ENCODE peak calls at places on chromosomes 11 and 22, in six cellular contexts. K is skeletal muscle cell, F is NCI-H2227 treated with DMSO at 0.1 percent for 48 hours, W is neuronal stem cell, Y is COR-L47, C is CMK. B is an unnamed sample.

GRCh38 chr11:44711772-44712608 is 14.8 kb upstream of the TSPAN18 start:
- DNase-seq in K (no peak), F (no peak), W (no peak), Y (no peak), C (no peak), B (no peak)

GRCh38 chr11:41316726-41317125 is 142.7 kb downstream of the LRRC4C start:
- DNase-seq in K (no peak), F (no peak), W (no peak), Y (no peak), C (no peak), B (no peak)

GRCh38 chr11:80165763-80166162 is 724.9 kb upstream of the TENM4 start:
- DNase-seq in K (no peak), F (no peak), W (no peak), Y (no peak), C (no peak), B (peak)

GRCh38 chr11:92276773-92277172 is 52.2 kb downstream of the FAT3 start:
- DNase-seq in K (no peak), F (no peak), W (no peak), Y (no peak), C (no peak), B (peak)

GRCh38 chr11:28461338-28461737 is 353.1 kb downstream of the METTL15 start:
- DNase-seq in K (peak), F (no peak), W (no peak), Y (no peak), C (no peak), B (peak)

GRCh38 chr11:20672575-20672974 is 3.2 kb downstream of the NELL1 start:
- DNase-seq in K (no peak), F (peak), W (no peak), Y (peak), C (no peak), B (no peak)

GRCh38 chr11:68044145-68044813 is 5.5 kb downstream of the TCIRG1 start:
- DNase-seq in K (no peak), F (no peak), W (no peak), Y (no peak), C (no peak), B (no peak)

GRCh38 chr11:112174789-112175595 is at the start of gene BCO2:
- DNase-seq in K (peak), F (peak), W (peak), Y (peak), C (no peak), B (peak)

GRCh38 chr22:33803883-33804282 is 116.4 kb downstream of the LARGE1 start:
- DNase-seq in K (no peak), F (no peak), W (no peak), Y (no peak), C (no peak), B (peak)

GRCh38 chr11:117423046-117423575 is 95.5 kb downstream of the CEP164 start:
- DNase-seq in K (no peak), F (no peak), W (no peak), Y (no peak), C (no peak), B (no peak)

GRCh38 chr11:131476266-131476665 is 105.9 kb downstream of the NTM start:
- DNase-seq in K (no peak), F (no peak), W (no peak), Y (no peak), C (no peak), B (no peak)

GRCh38 chr11:35658028-35658948 is 4.3 kb upstream of the TRIM44 start:
- DNase-seq in K (no peak), F (no peak), W (no peak), Y (no peak), C (no peak), B (peak)

GRCh38 chr22:23537421-23537820 is 42.7 kb downstream of the IGLL1 start:
- DNase-seq in K (no peak), F (no peak), W (no peak), Y (peak), C (no peak), B (no peak)

GRCh38 chr11:45457649-45458048 is 171.5 kb upstream of the SYT13 start:
- DNase-seq in K (peak), F (no peak), W (no peak), Y (no peak), C (no peak), B (peak)

GRCh38 chr11:114399490-114399889 is 821 bp downstream of the C11orf71 start:
- DNase-seq in K (no peak), F (no peak), W (no peak), Y (no peak), C (no peak), B (no peak)

GRCh38 chr11:32033067-32033466 is 57.8 kb upstream of the RCN1 start:
- DNase-seq in K (no peak), F (no peak), W (no peak), Y (no peak), C (no peak), B (no peak)

GRCh38 chr11:70474710-70475109 is 76.4 kb downstream of the CTTN start:
- DNase-seq in K (no peak), F (no peak), W (no peak), Y (no peak), C (no peak), B (no peak)

GRCh38 chr22:46408568-46409506 is 73.3 kb downstream of the TRMU start:
- DNase-seq in K (no peak), F (no peak), W (no peak), Y (no peak), C (no peak), B (no peak)

GRCh38 chr11:120199613-120200012 is 11.2 kb upstream of the OAF start:
- DNase-seq in K (no peak), F (no peak), W (no peak), Y (no peak), C (no peak), B (no peak)

GRCh38 chr22:32567544-32567943 is 92.9 kb downstream of the FBXO7 start:
- DNase-seq in K (no peak), F (no peak), W (no peak), Y (no peak), C (no peak), B (no peak)

GRCh38 chr11:2704356-2704755 is 4.6 kb upstream of the KCNQ1OT1 start:
- DNase-seq in K (no peak), F (no peak), W (no peak), Y (no peak), C (no peak), B (no peak)

GRCh38 chr11:129436573-129436972 is 60.9 kb downstream of the BARX2 start:
- DNase-seq in K (no peak), F (no peak), W (no peak), Y (no peak), C (no peak), B (no peak)

GRCh38 chr11:14623036-14623435 is 20.6 kb upstream of the PDE3B start:
- DNase-seq in K (no peak), F (no peak), W (no peak), Y (no peak), C (no peak), B (no peak)

GRCh38 chr11:14480716-14481115 is 18.9 kb downstream of the COPB1 start:
- DNase-seq in K (no peak), F (no peak), W (no peak), Y (no peak), C (peak), B (no peak)

GRCh38 chr22:43272301-43272700 is 70.9 kb downstream of the SCUBE1 start:
- DNase-seq in K (no peak), F (no peak), W (no peak), Y (no peak), C (no peak), B (peak)

GRCh38 chr11:1877211-1878133 is 14.2 kb downstream of the PRR33 start:
- DNase-seq in K (no peak), F (no peak), W (no peak), Y (peak), C (no peak), B (no peak)

GRCh38 chr11:9397746-9398680 is 13.6 kb downstream of the IPO7 start:
- DNase-seq in K (no peak), F (no peak), W (no peak), Y (no peak), C (no peak), B (no peak)

GRCh38 chr11:103537904-103538502 is 428.8 kb downstream of the DYNC2H1 start:
- DNase-seq in K (no peak), F (peak), W (no peak), Y (peak), C (peak), B (peak)

GRCh38 chr11:78365381-78365792 is 52.2 kb downstream of the GAB2 start:
- DNase-seq in K (no peak), F (no peak), W (peak), Y (no peak), C (no peak), B (no peak)

GRCh38 chr11:90737328-90738050 is 514.6 kb upstream of the CHORDC1 start:
- DNase-seq in K (peak), F (peak), W (no peak), Y (no peak), C (no peak), B (no peak)

GRCh38 chr22:19547620-19548019 is 23.4 kb upstream of the CLDN5 start:
- DNase-seq in K (no peak), F (no peak), W (no peak), Y (no peak), C (no peak), B (no peak)

GRCh38 chr11:75453916-75454655 is 21.1 kb upstream of the KLHL35 start:
- DNase-seq in K (no peak), F (no peak), W (no peak), Y (no peak), C (no peak), B (peak)

GRCh38 chr11:26227883-26228502 is 103.9 kb upstream of the ANO3 start:
- DNase-seq in K (no peak), F (no peak), W (no peak), Y (no peak), C (no peak), B (no peak)

GRCh38 chr11:119791701-119792151 is 62.7 kb upstream of the NECTIN1 start:
- DNase-seq in K (peak), F (no peak), W (peak), Y (peak), C (no peak), B (peak)

GRCh38 chr22:29030016-29030617 is 31.5 kb downstream of the C22orf31 start:
- DNase-seq in K (peak), F (no peak), W (peak), Y (no peak), C (no peak), B (no peak)

GRCh38 chr22:24008381-24009226 is 2.5 kb upstream of the CABIN1 start:
- DNase-seq in K (no peak), F (no peak), W (no peak), Y (no peak), C (no peak), B (no peak)